ENCODE peak calls at places on chromosome 20, in six cellular contexts. A is IMR-90, K is aorta, Q is neuronal stem cell, W is uterus, B is skeletal muscle cell. N is an unnamed sample.
A peak's percentile ranks its signal among the peaks of the same experiment; 100 is the strongest.

GRCh38 chr20:10954137-10954840 is 280.5 kb upstream of the JAG1 start:
- DNase-seq in K (no peak), W (no peak), Q (no peak), A (peak; percentile 22), B (no peak), N (no peak)

GRCh38 chr20:20184149-20184548 is 131.8 kb downstream of the CFAP61 start:
- DNase-seq in K (no peak), Q (no peak), A (no peak), B (no peak), W (no peak), N (no peak)

GRCh38 chr20:62058941-62059340 is 6.7 kb downstream of the TAF4 start:
- DNase-seq in W (no peak), A (no peak), Q (no peak), K (no peak), B (no peak), N (no peak)

GRCh38 chr20:3651204-3651970 is 11.8 kb downstream of the GFRA4 start:
- DNase-seq in B (no peak), Q (no peak), W (no peak), K (no peak), A (no peak), N (no peak)

GRCh38 chr20:43490038-43490437 is 17.5 kb upstream of the L3MBTL1 start:
- DNase-seq in A (peak; percentile 15), W (no peak), Q (no peak), B (no peak), K (no peak), N (no peak)

GRCh38 chr20:3572151-3572550 is 91.0 kb downstream of the GFRA4 start:
- DNase-seq in B (no peak), A (peak; percentile 36), Q (no peak), W (no peak), K (no peak), N (peak; percentile 11)

GRCh38 chr20:40687384-40688128 is 1.5 kb downstream of the MAFB start:
- DNase-seq in W (peak; percentile 38), A (no peak), Q (peak; percentile 56), K (peak; percentile 87), B (no peak), N (peak; percentile 67)

GRCh38 chr20:11797161-11797560 is 120.5 kb upstream of the BTBD3 start:
- DNase-seq in K (no peak), A (no peak), B (no peak), Q (no peak), W (no peak), N (no peak)

GRCh38 chr20:43755390-43755789 is 28.6 kb upstream of the GTSF1L start:
- DNase-seq in W (no peak), A (peak; percentile 84), Q (no peak), K (no peak), B (peak; percentile 15), N (no peak)

GRCh38 chr20:62605996-62606395 is 36.3 kb upstream of the SLCO4A1 start:
- DNase-seq in A (no peak), B (no peak), K (no peak), W (no peak), Q (no peak), N (no peak)

GRCh38 chr20:11755071-11755881 is 162.4 kb upstream of the BTBD3 start:
- DNase-seq in Q (peak; percentile 26), W (peak; percentile 15), K (no peak), B (peak; percentile 8), A (no peak), N (no peak)

GRCh38 chr20:35448788-35449373 is 6.5 kb upstream of the CEP250 start:
- DNase-seq in K (no peak), Q (no peak), W (no peak), B (no peak), A (no peak), N (no peak)

GRCh38 chr20:58714923-58715708 is 22.5 kb downstream of the NPEPL1 start:
- DNase-seq in W (peak; percentile 5), A (no peak), Q (no peak), B (no peak), K (no peak), N (no peak)

GRCh38 chr20:21182832-21183563 is 57.1 kb downstream of the KIZ start:
- DNase-seq in A (peak; percentile 88), W (peak; percentile 52), K (no peak), Q (no peak), B (peak; percentile 87), N (no peak)

GRCh38 chr20:37484386-37484785 is 36.7 kb upstream of the NNAT start:
- DNase-seq in B (no peak), W (no peak), K (no peak), Q (no peak), A (no peak), N (peak; percentile 8)

GRCh38 chr20:62363920-62364851 is 2.9 kb downstream of the LAMA5 start:
- DNase-seq in W (peak; percentile 36), A (no peak), B (no peak), Q (no peak), K (peak; percentile 81), N (peak; percentile 53)

GRCh38 chr20:41136695-41137411 is 490 bp upstream of the PLCG1 start:
- DNase-seq in A (peak; percentile 67), B (no peak), Q (peak; percentile 85), W (peak; percentile 90), K (peak; percentile 95), N (peak; percentile 90)

GRCh38 chr20:25457886-25458680 is 50.6 kb downstream of the GINS1 start:
- DNase-seq in K (peak; percentile 49), A (no peak), W (no peak), B (no peak), Q (no peak), N (no peak)

GRCh38 chr20:37315293-37316110 is 26.0 kb downstream of the MANBAL start:
- DNase-seq in B (no peak), Q (no peak), K (peak; percentile 85), W (peak; percentile 82), A (peak; percentile 92), N (peak; percentile 90)

GRCh38 chr20:20594171-20594530 is 118.3 kb downstream of the RALGAPA2 start:
- DNase-seq in B (no peak), Q (peak; percentile 5), W (no peak), K (no peak), A (peak; percentile 50), N (no peak)

GRCh38 chr20:10060223-10060622 is 25.4 kb downstream of the ANKEF1 start:
- DNase-seq in K (no peak), W (no peak), A (no peak), Q (no peak), B (peak; percentile 31), N (no peak)

GRCh38 chr20:33991498-33991897 is 2.2 kb upstream of the RALY start:
- DNase-seq in A (no peak), Q (no peak), B (no peak), W (no peak), K (no peak), N (no peak)
- H3K4me3 ChIP-seq in A (no peak overlapping the region), Q (no peak overlapping the region), B (no peak overlapping the region), W (no peak overlapping the region), K (no peak overlapping the region), N (no peak overlapping the region)

GRCh38 chr20:435558-435957 is 26.8 kb downstream of the TBC1D20 start:
- DNase-seq in A (no peak), Q (no peak), K (no peak), B (no peak), W (no peak), N (no peak)

GRCh38 chr20:438581-439469 is 23.5 kb downstream of the TBC1D20 start:
- DNase-seq in Q (no peak), B (no peak), W (no peak), A (no peak), K (no peak), N (peak; percentile 40)

GRCh38 chr20:436476-436875 is 25.9 kb downstream of the TBC1D20 start:
- DNase-seq in K (no peak), A (no peak), Q (no peak), B (no peak), W (no peak), N (no peak)

GRCh38 chr20:440148-440547 is 22.2 kb downstream of the TBC1D20 start:
- DNase-seq in A (no peak), B (no peak), Q (no peak), K (no peak), W (no peak), N (no peak)

GRCh38 chr20:437787-438486 is 24.4 kb downstream of the TBC1D20 start:
- DNase-seq in B (no peak), A (no peak), K (no peak), W (no peak), Q (no peak), N (no peak)
- H3K4me3 ChIP-seq in B (no peak overlapping the region), A (no peak overlapping the region), K (no peak overlapping the region), W (no peak overlapping the region), Q (no peak overlapping the region), N (no peak overlapping the region)

GRCh38 chr20:18031050-18031449 is 26.7 kb downstream of the OVOL2 start:
- DNase-seq in A (no peak), W (no peak), B (no peak), K (no peak), Q (no peak), N (no peak)

GRCh38 chr20:18034039-18034438 is 23.7 kb downstream of the OVOL2 start:
- DNase-seq in W (no peak), Q (no peak), A (no peak), K (no peak), B (no peak), N (no peak)

GRCh38 chr20:18030020-18030419 is 27.7 kb downstream of the OVOL2 start:
- DNase-seq in A (no peak), W (no peak), Q (no peak), B (no peak), K (no peak), N (no peak)

GRCh38 chr20:18032977-18033892 is 24.5 kb downstream of the OVOL2 start:
- DNase-seq in W (no peak), K (no peak), A (peak; percentile 4), Q (peak; percentile 67), B (no peak), N (no peak)

DNA sequence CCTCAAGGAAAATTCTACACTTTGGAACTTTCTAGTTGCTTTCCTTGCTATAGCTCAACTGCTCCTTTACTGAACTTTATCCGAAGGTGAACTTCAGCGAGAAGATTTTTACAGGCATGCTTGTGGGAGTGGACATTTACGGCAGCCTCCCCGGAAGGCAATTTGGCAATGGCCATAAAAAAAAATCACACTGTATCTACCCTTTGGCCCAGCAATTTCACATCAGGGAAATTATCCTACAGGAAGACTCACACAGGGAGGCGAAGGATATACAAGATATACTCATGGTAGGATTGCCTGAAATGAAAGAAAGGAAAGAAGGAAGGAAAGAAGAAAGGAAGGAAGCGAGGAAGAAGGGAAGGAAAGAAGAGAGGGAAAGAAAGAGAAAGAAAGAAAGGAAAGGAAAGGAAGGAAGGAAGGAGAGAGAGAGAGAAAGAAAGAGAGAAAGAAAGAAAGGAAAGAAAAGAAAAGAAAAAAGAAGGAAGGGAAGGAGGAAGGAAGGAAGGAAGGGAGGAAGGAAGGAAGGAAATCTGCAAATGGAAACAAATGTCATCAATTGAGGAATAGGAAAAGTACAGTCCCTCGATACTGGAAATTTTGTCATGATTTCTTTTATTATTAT is 25.7 kb downstream of the OVOL2 start:
- DNase-seq in K (no peak), B (no peak), Q (no peak), W (no peak), A (no peak), N (no peak)
- H3K4me3 ChIP-seq in K (no peak overlapping the region), B (no peak overlapping the region), Q (no peak overlapping the region), W (no peak overlapping the region), A (no peak overlapping the region), N (no peak overlapping the region)

DNA sequence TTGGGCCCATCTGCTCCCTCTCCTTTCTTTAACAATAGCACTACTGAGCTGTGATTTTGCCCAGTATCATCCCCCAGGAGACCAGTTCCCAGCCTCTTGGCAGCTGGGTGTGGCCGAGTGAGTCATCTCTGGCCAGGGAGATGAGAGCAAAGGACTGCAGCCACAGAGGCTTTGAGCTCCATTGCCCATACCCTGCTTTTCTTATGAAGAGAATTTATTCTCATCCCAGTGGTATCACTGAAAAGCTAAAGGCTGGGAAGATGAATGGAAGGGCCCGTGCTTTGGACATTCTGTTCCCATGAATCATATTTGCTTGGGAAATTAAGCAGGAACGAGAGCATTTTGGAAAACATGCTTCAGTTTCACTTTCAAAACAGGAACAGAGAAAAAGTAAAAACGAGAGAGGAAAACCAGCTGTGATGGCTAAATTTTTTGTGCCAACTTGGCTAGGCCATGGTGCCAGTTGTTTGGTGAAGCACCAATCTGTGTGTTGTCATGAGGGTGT is 14.9 kb downstream of the CST3 start:
- DNase-seq in K (peak; percentile 87), W (peak; percentile 85), Q (no peak), B (peak; percentile 97), A (peak; percentile 77), N (peak; percentile 97)
- H3K4me3 ChIP-seq in K (peak overlapping the region; percentile 52), W (peak overlapping the region; percentile 31), Q (no peak overlapping the region), B (peak overlapping the region; percentile 20), A (peak overlapping the region; percentile 49), N (no peak overlapping the region)

N was measured in cardiac muscle cell.